ENCODE peak calls at places on chromosomes 13 and 19, in nine cellular contexts. L, N, W, D, T, B, R, Y and F are unnamed samples.

GRCh38 chr13:27053902-27054595 is 117.6 kb downstream of the USP12 start:
- DNase-seq in Y (peak; percentile 89), T (no peak), R (no peak), B (no peak), D (no peak), W (peak; percentile 84), L (no peak), N (no peak), F (no peak)

GRCh38 chr19:38713227-38713649 is 31.0 kb downstream of the CAPN12 start:
- DNase-seq in W (no peak), B (no peak), Y (no peak), N (no peak), D (no peak), T (no peak), L (no peak), R (no peak), F (no peak)

GRCh38 chr13:19845758-19846157 is 17.7 kb downstream of the ZMYM5 start:
- DNase-seq in N (no peak), R (no peak), W (peak; percentile 97), Y (peak; percentile 97), T (no peak), B (no peak), D (no peak), L (no peak), F (no peak)

GRCh38 chr19:13930402-13930801 is 7.8 kb downstream of the PODNL1 start:
- DNase-seq in B (no peak), D (no peak), R (no peak), W (no peak), L (no peak), T (no peak), Y (no peak), N (no peak), F (no peak)

GRCh38 chr13:76216729-76217128 is 580.6 kb downstream of the LMO7 start:
- DNase-seq in N (no peak), B (no peak), L (no peak), W (no peak), D (no peak), R (no peak), T (no peak), Y (no peak), F (no peak)

GRCh38 chr13:37869506-37869755 is 141 bp downstream of the TRPC4 start:
- DNase-seq in T (peak; percentile 70), W (no peak), N (no peak), B (no peak), L (no peak), Y (no peak), R (no peak), D (no peak), F (no peak)

GRCh38 chr13:51488212-51488611 is 35.4 kb upstream of the INTS6 start:
- DNase-seq in R (no peak), Y (peak; percentile 40), L (no peak), N (no peak), W (no peak), T (no peak), D (no peak), B (no peak), F (no peak)

GRCh38 chr13:100694722-100695644 is 20.4 kb upstream of the TMTC4 start:
- DNase-seq in N (no peak), W (peak; percentile 28), L (peak; percentile 48), Y (peak; percentile 14), D (peak; percentile 61), B (no peak), T (peak; percentile 87), R (no peak), F (no peak)

GRCh38 chr19:10593820-10594637 is 6.9 kb upstream of the AP1M2 start:
- DNase-seq in N (peak; percentile 57), Y (no peak), L (no peak), B (no peak), D (no peak), R (peak; percentile 61), T (no peak), W (no peak), F (no peak)

GRCh38 chr13:40477623-40478608 is 188.5 kb downstream of the FOXO1 start:
- DNase-seq in B (no peak), L (no peak), N (peak; percentile 33), T (no peak), Y (no peak), W (no peak), D (no peak), R (peak; percentile 57), F (no peak)

GRCh38 chr19:33429891-33430673 is 56.6 kb downstream of the CEBPG start:
- DNase-seq in B (peak; percentile 22), T (no peak), R (peak; percentile 24), D (no peak), L (no peak), Y (no peak), N (no peak), W (no peak), F (no peak)

GRCh38 chr19:20482721-20483120 is 82.9 kb downstream of the ZNF737 start:
- DNase-seq in Y (no peak), R (peak; percentile 42), T (peak; percentile 57), B (peak; percentile 4), W (no peak), L (no peak), N (no peak), D (no peak), F (no peak)

GRCh38 chr13:23618341-23618740 is 48.1 kb downstream of the TNFRSF19 start:
- DNase-seq in N (no peak), T (peak; percentile 30), D (no peak), Y (peak; percentile 96), B (no peak), L (no peak), W (peak; percentile 70), R (no peak), F (no peak)

GRCh38 chr13:100987993-100988392 is 313.4 kb upstream of the TMTC4 start:
- DNase-seq in N (no peak), T (peak; percentile 48), R (no peak), D (no peak), B (no peak), L (no peak), Y (no peak), W (peak; percentile 49), F (no peak)

GRCh38 chr13:50071399-50071798 is 56.2 kb downstream of the KCNRG start:
- DNase-seq in W (peak; percentile 25), R (no peak), D (no peak), L (no peak), Y (no peak), T (no peak), B (no peak), N (no peak), F (no peak)

GRCh38 chr13:114128624-114129522 is 3.5 kb downstream of the RASA3 start:
- DNase-seq in R (peak; percentile 88), B (peak; percentile 92), N (peak; percentile 88), W (no peak), Y (no peak), L (no peak), T (no peak), D (no peak), F (no peak)

GRCh38 chr19:6767357-6768235 is at the start of gene SH2D3A:
- DNase-seq in D (peak; percentile 29), L (peak; percentile 76), Y (peak; percentile 96), N (peak; percentile 96), W (peak; percentile 96), R (peak; percentile 93), T (peak; percentile 99), B (peak; percentile 96), F (no peak)

GRCh38 chr19:6767081-6767356 is 216 bp downstream of the SH2D3A start:
- DNase-seq in T (peak; percentile 36), D (no peak), Y (peak; percentile 85), W (peak; percentile 62), L (no peak), B (no peak), N (no peak), R (no peak), F (no peak)

GRCh38 chr19:6766357-6767080 is 716 bp downstream of the SH2D3A start:
- DNase-seq in T (no peak), B (no peak), Y (no peak), W (peak; percentile 50), R (peak; percentile 26), D (no peak), L (no peak), N (no peak), F (no peak)

GRCh38 chr19:6768236-6768785 is 1.1 kb upstream of the SH2D3A start:
- DNase-seq in D (no peak), T (no peak), Y (no peak), L (no peak), W (no peak), R (no peak), B (peak; percentile 26), N (no peak), F (no peak)

GRCh38 chr19:6769006-6769637 is 1.9 kb upstream of the SH2D3A start:
- DNase-seq in R (no peak), T (peak; percentile 74), B (no peak), L (no peak), Y (no peak), D (no peak), W (peak; percentile 51), N (no peak), F (no peak)
- TF ChIP-seq CTCF in R (peak; percentile 40), T (peak; percentile 73), B (peak; percentile 23), L (peak; percentile 43), Y (peak; percentile 27), D (peak; percentile 47), W (peak; percentile 25), N (no peak), F (peak; percentile 51)

DNA sequence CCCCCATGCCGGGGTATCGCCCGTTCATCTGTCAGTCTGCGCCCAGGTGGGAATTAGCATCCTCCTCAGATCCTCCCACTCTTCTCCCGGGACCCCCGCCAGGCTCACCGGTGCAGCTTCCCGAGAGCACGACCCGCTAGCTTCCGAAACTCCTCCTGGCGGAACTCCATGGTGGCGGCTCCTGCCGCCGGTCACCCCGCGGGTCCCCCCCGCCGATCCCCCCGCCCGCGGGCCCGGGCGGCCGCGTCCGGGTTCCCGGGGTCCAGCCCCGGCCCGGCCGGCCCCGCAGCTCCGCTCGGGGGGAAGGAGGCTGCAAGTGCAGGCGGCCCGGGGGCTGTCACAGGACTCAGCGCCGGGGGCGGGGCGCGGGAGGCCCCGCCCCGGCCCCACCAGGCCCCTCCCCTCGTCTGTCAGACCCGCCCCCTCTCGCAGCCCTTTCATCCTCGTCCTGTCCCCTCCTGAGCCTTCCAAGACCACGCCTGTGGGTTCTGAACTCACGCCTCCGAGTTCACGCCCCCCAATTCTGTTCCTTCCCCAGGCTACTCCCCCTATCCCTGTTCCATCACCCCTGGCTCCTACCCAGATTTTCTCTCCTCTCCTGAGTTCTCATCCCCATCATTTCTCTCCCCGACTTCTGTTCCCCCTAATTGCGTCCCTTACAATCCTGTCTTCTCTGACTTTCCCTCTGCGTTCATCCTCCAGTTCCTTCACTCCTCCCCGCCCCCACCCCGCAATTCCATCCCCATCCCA is at the start of gene SLC17A7:
- DNase-seq in N (peak; percentile 43), D (no peak), L (peak; percentile 77), B (peak; percentile 54), W (no peak), R (no peak), T (peak; percentile 90), Y (no peak), F (no peak)
- TF ChIP-seq CTCF in N (no peak), D (no peak), L (no peak), B (no peak), W (no peak), R (no peak), T (no peak), Y (peak; percentile 2), F (no peak)

GRCh38 chr19:49214701-49215100 is 57.1 kb downstream of the TRPM4 start:
- DNase-seq in L (no peak), T (no peak), N (no peak), B (no peak), Y (no peak), R (no peak), D (no peak), W (no peak), F (no peak)
- TF ChIP-seq CTCF in L (no peak), T (no peak), N (no peak), B (no peak), Y (no peak), R (no peak), D (no peak), W (no peak), F (no peak)

GRCh38 chr19:45913874-45914830 is at the start of gene NANOS2:
- DNase-seq in D (peak; percentile 45), L (peak; percentile 51), B (no peak), W (no peak), R (no peak), T (peak; percentile 98), N (no peak), Y (no peak), F (no peak)
- TF ChIP-seq CTCF in D (no peak), L (peak; percentile 19), B (no peak), W (no peak), R (no peak), T (peak; percentile 71), N (no peak), Y (peak; percentile 12), F (no peak)